ENCODE peak calls at places on chromosome 10, in seven cellular contexts. J is RWPE1, A is neuronal stem cell, Y is cardiac muscle cell, C is non-pigmented ciliary epithelial cell, P is NCI-H2081, Q is DMS153. B is an unnamed sample.

GRCh38 chr10:23604613-23605012 is 165.7 kb downstream of the OTUD1 start:
- DNase-seq in P (no peak), J (no peak), Y (no peak), C (no peak), A (no peak), Q (no peak), B (no peak)

GRCh38 chr10:49080071-49080470 is 35.3 kb downstream of the VSTM4 start:
- DNase-seq in C (no peak), J (no peak), Y (peak; percentile 73), A (no peak), Q (no peak), P (no peak), B (peak; percentile 38)

GRCh38 chr10:61047011-61047410 is 103.0 kb upstream of the RHOBTB1 start:
- DNase-seq in P (no peak), C (no peak), A (no peak), J (no peak), Y (peak; percentile 25), Q (no peak), B (no peak)

GRCh38 chr10:48247680-48248079 is 26.8 kb downstream of the FRMPD2 start:
- DNase-seq in Q (no peak), Y (no peak), C (no peak), J (no peak), A (no peak), P (no peak), B (no peak)

GRCh38 chr10:48446785-48447184 is 140.3 kb downstream of the MAPK8 start:
- DNase-seq in C (no peak), Y (no peak), Q (no peak), J (no peak), P (no peak), A (no peak), B (no peak)

GRCh38 chr10:102780246-102780645 is 36.5 kb downstream of the WBP1L start:
- DNase-seq in P (no peak), J (peak; percentile 78), Q (no peak), A (no peak), C (no peak), Y (no peak), B (peak; percentile 77)

GRCh38 chr10:76632158-76633051 is 1005.2 kb downstream of the KCNMA1 start:
- DNase-seq in P (peak; percentile 78), Q (peak; percentile 75), Y (no peak), J (peak; percentile 19), C (no peak), A (no peak), B (no peak)

GRCh38 chr10:30531751-30532530 is 97.6 kb downstream of the LYZL2 start:
- DNase-seq in Q (no peak), A (no peak), P (no peak), C (no peak), Y (no peak), J (no peak), B (no peak)

GRCh38 chr10:13949844-13950542 is 363.2 kb downstream of the PRPF18 start:
- DNase-seq in C (peak; percentile 73), Q (no peak), P (no peak), Y (peak; percentile 70), A (no peak), J (no peak), B (peak; percentile 91)

GRCh38 chr10:58266003-58266825 is 1.5 kb downstream of the IPMK start:
- DNase-seq in P (peak; percentile 7), J (peak; percentile 22), Q (no peak), Y (peak; percentile 61), C (no peak), A (no peak), B (peak; percentile 78)

B was measured in IMR-90.